ENCODE peak calls at places on chromosomes 16 and 17, in nine cellular contexts. K, I, M, F, J, A, U, R and O are unnamed samples.

GRCh38 chr16:86680137-86680536 is 101.8 kb downstream of the FOXL1 start:
- DNase-seq in K (no peak), I (no peak), M (no peak), F (no peak), J (peak; percentile 71), A (peak; percentile 59), U (no peak), R (no peak), O (peak; percentile 94)

GRCh38 chr17:77439382-77440013 is 298.7 kb downstream of the SEC14L1 start:
- DNase-seq in K (no peak), I (no peak), M (no peak), F (no peak), J (no peak), A (no peak), U (no peak), R (no peak), O (no peak)

GRCh38 chr16:83675136-83675535 is 132.6 kb upstream of the HSBP1 start:
- DNase-seq in K (no peak), I (no peak), M (no peak), F (no peak), J (peak; percentile 63), A (peak; percentile 8), U (peak; percentile 21), R (no peak), O (peak; percentile 60)

GRCh38 chr17:21213491-21214014 is 408 bp downstream of the TMEM11 start:
- DNase-seq in K (peak; percentile 21), I (no peak), M (no peak), F (no peak), J (peak; percentile 53), A (peak; percentile 25), U (no peak), R (peak; percentile 45), O (peak; percentile 63)

GRCh38 chr17:41811549-41812175 is at the start of gene P3H4:
- DNase-seq in K (peak; percentile 62), I (peak; percentile 36), M (peak; percentile 59), F (peak; percentile 65), J (peak; percentile 88), A (peak; percentile 83), U (peak; percentile 84), R (peak; percentile 31), O (peak; percentile 86)

GRCh38 chr17:30831257-30831656 is 509 bp upstream of the ATAD5 start:
- DNase-seq in K (no peak), I (no peak), M (no peak), F (peak; percentile 38), J (peak; percentile 30), A (peak; percentile 24), U (peak; percentile 61), R (no peak), O (peak; percentile 24)

GRCh38 chr16:80065565-80065964 is 465.0 kb upstream of the MAF start:
- DNase-seq in K (no peak), I (no peak), M (no peak), F (no peak), J (no peak), A (no peak), U (no peak), R (no peak), O (no peak)

GRCh38 chr17:43020789-43021738 is 1.1 kb downstream of the VAT1 start:
- DNase-seq in K (peak; percentile 15), I (peak; percentile 27), M (peak; percentile 27), F (no peak), J (peak; percentile 72), A (peak; percentile 70), U (peak; percentile 79), R (no peak), O (peak; percentile 74)

GRCh38 chr17:47209499-47209898 is 351 bp downstream of the MYL4 start:
- DNase-seq in K (no peak), I (no peak), M (no peak), F (no peak), J (no peak), A (no peak), U (no peak), R (no peak), O (no peak)

GRCh38 chr16:12067714-12068401 is 91.3 kb downstream of the SNX29 start:
- DNase-seq in K (peak; percentile 26), I (no peak), M (no peak), F (peak; percentile 30), J (peak; percentile 89), A (peak; percentile 94), U (peak; percentile 61), R (peak; percentile 87), O (peak; percentile 91)

GRCh38 chr17:43393944-43394482 is 4.8 kb upstream of the ARL4D start:
- DNase-seq in K (peak; percentile 88), I (peak; percentile 68), M (peak; percentile 88), F (peak; percentile 85), J (peak; percentile 87), A (peak; percentile 90), U (peak; percentile 89), R (peak; percentile 90), O (peak; percentile 91)

GRCh38 chr17:72004011-72004427 is 116.8 kb upstream of the SOX9 start:
- DNase-seq in K (no peak), I (no peak), M (no peak), F (no peak), J (no peak), A (no peak), U (no peak), R (no peak), O (no peak)

GRCh38 chr17:5822281-5823060 is 238.2 kb upstream of the NLRP1 start:
- DNase-seq in K (no peak), I (no peak), M (no peak), F (no peak), J (no peak), A (no peak), U (no peak), R (no peak), O (no peak)

GRCh38 chr17:3773511-3773910 is 27.5 kb downstream of the ITGAE start:
- DNase-seq in K (no peak), I (no peak), M (no peak), F (no peak), J (no peak), A (peak; percentile 58), U (no peak), R (no peak), O (no peak)

GRCh38 chr16:87254271-87254670 is 62.9 kb downstream of the C16orf95 start:
- DNase-seq in K (no peak), I (no peak), M (no peak), F (no peak), J (no peak), A (no peak), U (no peak), R (no peak), O (no peak)

GRCh38 chr17:50483266-50483665 is 4.6 kb downstream of the RSAD1 start:
- DNase-seq in K (no peak), I (no peak), M (no peak), F (no peak), J (no peak), A (no peak), U (no peak), R (no peak), O (no peak)

GRCh38 chr16:52786105-52786504 is 239.2 kb upstream of the TOX3 start:
- DNase-seq in K (no peak), I (no peak), M (no peak), F (no peak), J (no peak), A (no peak), U (no peak), R (no peak), O (no peak)

GRCh38 chr16:89355686-89356085 is 134.7 kb downstream of the ANKRD11 start:
- DNase-seq in K (no peak), I (no peak), M (no peak), F (no peak), J (no peak), A (no peak), U (no peak), R (no peak), O (no peak)